ENCODE peak calls at places on chromosomes 13 and 19, in five cellular contexts. N is GM12891, E is K562, W is HepG2, F is H1. Q is an unnamed sample.

GRCh38 chr13:48297131-48297786 is 6.3 kb upstream of the RB1 start:
- DNase-seq in N (no peak), E (no peak), W (no peak), F (no peak), Q (no peak)

GRCh38 chr13:38970380-38971051 is 20.1 kb downstream of the STOML3 start:
- DNase-seq in N (no peak), E (no peak), W (no peak), F (no peak), Q (no peak)

GRCh38 chr19:48190288-48191284 is 20.1 kb downstream of the ZSWIM9 start:
- DNase-seq in N (no peak), E (peak), W (peak), F (peak), Q (peak)

GRCh38 chr19:46603195-46603637 is 2.1 kb downstream of the CALM3 start:
- DNase-seq in N (no peak), E (peak), W (peak), F (no peak), Q (no peak)

GRCh38 chr13:99766641-99767045 is 204.9 kb downstream of the ZIC5 start:
- DNase-seq in N (no peak), E (no peak), W (peak), F (peak), Q (no peak)

GRCh38 chr13:110231348-110232047 is 75.5 kb downstream of the COL4A1 start:
- DNase-seq in N (no peak), E (no peak), W (no peak), F (no peak), Q (no peak)

GRCh38 chr13:85665286-85665685 is 133.9 kb downstream of the SLITRK6 start:
- DNase-seq in N (no peak), E (no peak), W (no peak), F (no peak), Q (no peak)

GRCh38 chr19:39307822-39308530 is 11.8 kb downstream of the IFNL1 start:
- DNase-seq in N (no peak), E (no peak), W (no peak), F (peak), Q (no peak)

GRCh38 chr13:59391696-59392095 is 772.0 kb downstream of the DIAPH3 start:
- DNase-seq in N (peak), E (peak), W (peak), F (peak), Q (peak)

GRCh38 chr13:55302568-55302967 is 1838.2 kb upstream of the PRR20A start:
- DNase-seq in N (no peak), E (no peak), W (no peak), F (no peak), Q (no peak)

GRCh38 chr19:46009530-46010510 is 13.0 kb downstream of the PGLYRP1 start:
- DNase-seq in N (peak), E (peak), W (peak), F (peak), Q (peak)

GRCh38 chr19:12783849-12784393 is 7.4 kb upstream of the JUNB start:
- DNase-seq in N (no peak), E (peak), W (peak), F (no peak), Q (no peak)

GRCh38 chr19:47471733-47472457 is at the start of gene SLC8A2:
- DNase-seq in N (peak), E (peak), W (peak), F (peak), Q (no peak)

GRCh38 chr19:49869009-49869483 is 1.7 kb upstream of the PNKP start:
- DNase-seq in N (no peak), E (no peak), W (no peak), F (peak), Q (peak)

GRCh38 chr13:94309997-94310842 is 169.3 kb downstream of the DCT start:
- DNase-seq in N (no peak), E (no peak), W (no peak), F (no peak), Q (no peak)

GRCh38 chr19:5534787-5535586 is 32.8 kb downstream of the TINCR start:
- DNase-seq in N (no peak), E (peak), W (no peak), F (peak), Q (no peak)

GRCh38 chr19:658916-659839 is 3.8 kb downstream of the RNF126 start:
- DNase-seq in N (no peak), E (no peak), W (no peak), F (no peak), Q (no peak)

GRCh38 chr13:65292488-65292901 is 1937.6 kb downstream of the PCDH9 start:
- DNase-seq in N (no peak), E (no peak), W (no peak), F (no peak), Q (no peak)

GRCh38 chr19:10543420-10544241 is at the start of gene ATG4D:
- DNase-seq in N (peak), E (peak), W (peak), F (peak), Q (peak)

GRCh38 chr19:23314505-23315241 is 64.5 kb upstream of the ZNF724 start:
- DNase-seq in N (no peak), E (no peak), W (peak), F (no peak), Q (no peak)

GRCh38 chr19:41324921-41325639 is 15.1 kb downstream of the CCDC97 start:
- DNase-seq in N (no peak), E (peak), W (peak), F (peak), Q (no peak)

GRCh38 chr13:99975626-99976025 is 4.1 kb upstream of the ZIC5 start:
- DNase-seq in N (no peak), E (no peak), W (no peak), F (peak), Q (no peak)

GRCh38 chr19:4454952-4455738 is 2.4 kb downstream of the UBXN6 start:
- DNase-seq in N (peak), E (peak), W (no peak), F (no peak), Q (no peak)

GRCh38 chr19:12694641-12695040 is 1.8 kb downstream of the FBXW9 start:
- DNase-seq in N (no peak), E (no peak), W (no peak), F (no peak), Q (no peak)

DNA sequence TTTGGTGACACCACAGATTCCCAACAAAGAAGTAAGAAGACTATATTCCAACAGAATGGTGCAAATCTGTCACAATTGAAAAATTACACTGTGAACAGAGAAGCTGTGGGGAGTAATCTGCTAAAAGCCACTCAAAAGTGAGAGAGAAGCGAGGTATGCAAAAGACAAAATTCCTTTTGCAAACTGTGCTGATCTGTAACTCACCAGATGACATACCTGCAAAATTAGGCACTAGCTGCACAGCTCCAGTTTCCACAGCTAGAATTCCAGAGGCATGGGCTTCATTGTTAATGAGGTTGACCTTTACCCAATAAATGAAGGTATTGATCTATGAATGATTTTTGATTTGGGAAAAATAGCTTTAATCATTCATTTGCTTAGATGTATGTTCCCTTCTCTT is 85.0 kb downstream of the LACC1 start:
- DNase-seq in N (no peak), E (no peak), W (no peak), F (no peak), Q (no peak)
- TF ChIP-seq TAF1 in N (no peak), E (no peak), W (no peak), F (no peak), Q (no peak)

GRCh38 chr19:16585808-16586476 is 13.7 kb upstream of the SLC35E1 start:
- DNase-seq in N (no peak), E (no peak), W (no peak), F (no peak), Q (no peak)
- TF ChIP-seq POLR2A in N (peak), E (no peak), W (no peak), F (no peak), Q (peak)

DNA sequence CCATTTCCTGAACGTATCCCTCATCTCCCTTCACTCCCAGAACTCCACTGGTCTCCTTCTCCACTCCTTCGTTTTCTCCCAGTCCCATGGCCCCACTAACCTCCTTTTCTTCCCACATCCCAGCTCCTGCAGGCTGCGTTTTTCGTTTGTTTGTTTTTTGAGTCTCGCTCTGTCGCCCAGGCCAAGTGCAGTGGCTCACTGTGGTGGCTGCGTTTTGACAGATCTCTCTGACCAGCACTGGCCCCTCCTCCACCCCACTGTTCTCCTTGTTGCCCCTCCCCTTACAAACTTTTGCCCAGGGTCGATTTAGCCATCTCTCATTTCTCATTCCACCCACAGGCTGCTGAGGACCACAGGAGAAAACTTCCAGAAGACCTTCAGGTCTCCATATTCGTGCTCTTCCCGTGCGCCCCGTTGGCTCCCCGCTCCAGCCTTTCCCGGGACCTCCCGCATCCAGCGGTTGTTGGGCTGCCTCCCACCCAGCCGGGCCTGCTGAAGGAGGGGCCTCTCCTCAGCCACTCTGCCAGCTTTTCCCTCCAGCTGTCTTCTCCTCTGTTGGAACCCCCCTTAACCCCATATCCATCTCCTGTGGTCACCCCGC is 40.6 kb upstream of the GJB6 start:
- DNase-seq in N (no peak), E (no peak), W (no peak), F (no peak), Q (no peak)
- TF ChIP-seq TAF1 in N (no peak), E (no peak), W (no peak), F (no peak), Q (no peak)

DNA sequence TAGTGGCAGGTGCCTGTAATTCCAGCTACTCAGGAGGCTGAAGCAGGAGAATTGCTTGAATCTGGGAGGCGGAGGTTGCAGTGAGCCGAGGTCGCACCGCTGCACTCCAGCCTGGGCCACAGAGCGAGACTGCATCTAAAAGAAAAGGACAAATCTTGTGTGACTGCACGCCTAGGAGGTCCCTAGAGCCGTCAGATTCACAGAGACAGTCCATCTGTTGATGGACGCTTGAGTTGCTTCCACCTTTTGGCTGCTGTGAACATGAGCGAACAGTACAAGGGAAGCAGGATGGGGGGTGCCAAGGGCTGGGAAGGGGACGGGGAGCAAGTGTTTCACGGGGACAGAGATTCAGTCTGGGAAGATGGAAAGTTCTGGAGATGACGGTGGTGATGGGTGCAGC is 78.8 kb downstream of the GNG7 start:
- DNase-seq in N (no peak), E (no peak), W (no peak), F (no peak), Q (no peak)
- TF ChIP-seq POLR2A in N (no peak), E (no peak), W (no peak), F (no peak), Q (no peak)

GRCh38 chr19:34838753-34839431 is 65.9 kb upstream of the ZNF599 start:
- DNase-seq in N (no peak), E (no peak), W (peak), F (peak), Q (no peak)
- TF ChIP-seq TAF1 in N (no peak), E (no peak), W (no peak), F (no peak), Q (no peak)

GRCh38 chr19:34363930-34364329 is 1.1 kb upstream of the GPI start:
- DNase-seq in N (no peak), E (no peak), W (no peak), F (no peak), Q (no peak)

GRCh38 chr19:34363094-34363493 is 1.9 kb upstream of the GPI start:
- DNase-seq in N (no peak), E (peak), W (peak), F (no peak), Q (no peak)

GRCh38 chr19:34364462-34364829 is 550 bp upstream of the GPI start:
- DNase-seq in N (no peak), E (no peak), W (no peak), F (no peak), Q (no peak)

GRCh38 chr19:34365463-34366401 is 736 bp downstream of the GPI start:
- DNase-seq in N (peak), E (peak), W (no peak), F (peak), Q (peak)

GRCh38 chr19:34364830-34365462 is at the start of gene GPI:
- DNase-seq in N (peak), E (peak), W (peak), F (peak), Q (peak)
- TF ChIP-seq POLR2A in N (peak), E (peak), W (peak), F (peak), Q (peak)

GRCh38 chr19:17503240-17503639 is 8.2 kb upstream of the PGLS start:
- DNase-seq in N (no peak), E (no peak), W (no peak), F (no peak), Q (no peak)

GRCh38 chr19:17504456-17504855 is 7.0 kb upstream of the PGLS start:
- DNase-seq in N (no peak), E (no peak), W (no peak), F (no peak), Q (no peak)

GRCh38 chr19:17504030-17504429 is 7.4 kb upstream of the PGLS start:
- DNase-seq in N (no peak), E (no peak), W (no peak), F (no peak), Q (no peak)

GRCh38 chr19:17497149-17497798 is 14.2 kb upstream of the PGLS start:
- DNase-seq in N (no peak), E (no peak), W (no peak), F (no peak), Q (no peak)

DNA sequence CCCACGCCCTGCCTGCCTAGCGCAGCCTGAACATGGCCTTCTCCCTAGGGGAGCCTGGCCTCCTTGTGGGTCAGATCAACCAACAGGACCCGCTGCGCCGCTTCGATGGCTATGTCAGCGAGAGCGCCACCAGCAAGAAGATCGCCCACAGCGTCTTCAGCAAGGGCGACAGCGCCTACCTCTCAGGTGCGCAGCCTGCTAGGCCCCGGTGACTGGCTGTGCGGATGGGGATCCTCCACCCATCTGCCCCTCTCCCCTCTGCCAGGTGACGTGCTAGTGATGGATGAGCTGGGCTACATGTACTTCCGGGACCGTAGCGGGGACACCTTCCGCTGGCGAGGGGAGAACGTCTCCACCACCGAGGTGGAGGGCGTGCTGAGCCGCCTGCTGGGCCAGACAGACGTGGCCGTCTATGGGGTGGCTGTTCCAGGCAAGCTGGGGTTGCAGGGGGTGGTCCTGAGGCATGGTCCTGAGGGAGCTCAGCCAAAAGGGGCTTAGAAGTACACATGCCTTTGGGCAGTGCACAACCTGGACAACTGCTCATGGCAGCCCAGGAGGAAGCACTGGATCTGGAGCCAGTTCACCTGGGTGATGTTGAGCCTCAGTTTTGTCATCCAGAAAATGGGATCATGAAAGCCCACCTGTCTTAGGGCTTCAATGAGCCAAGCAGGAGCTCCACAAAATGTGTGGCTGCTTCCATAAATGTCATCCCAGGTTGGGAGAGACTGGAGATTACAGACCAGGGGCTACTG is 10.8 kb upstream of the PGLS start:
- DNase-seq in N (no peak), E (no peak), W (no peak), F (no peak), Q (no peak)
- TF ChIP-seq TAF1 in N (no peak), E (no peak), W (no peak), F (no peak), Q (no peak)

GRCh38 chr13:75760182-75760981 is 124.3 kb downstream of the LMO7 start:
- DNase-seq in N (no peak), E (no peak), W (peak), F (no peak), Q (no peak)
- TF ChIP-seq POLR2A in N (peak), E (no peak), W (peak), F (no peak), Q (no peak)

DNA sequence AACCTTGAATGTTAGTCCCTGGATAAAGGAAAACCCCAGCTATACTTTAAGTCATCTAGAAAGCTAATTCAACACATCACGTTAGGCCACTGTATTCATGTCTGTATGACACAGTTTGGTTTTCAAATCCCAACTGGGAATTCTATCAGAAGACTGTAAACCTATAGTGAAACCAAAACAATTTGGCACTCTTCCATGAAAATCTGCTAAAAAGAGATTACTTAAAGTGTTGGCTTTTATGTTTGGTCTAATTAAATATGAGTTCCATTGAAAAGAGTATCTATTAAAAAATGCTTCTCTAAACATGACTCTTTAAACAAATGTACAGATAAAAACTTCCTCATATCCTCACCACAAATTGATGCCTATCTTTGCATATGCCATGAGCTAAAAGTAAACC is 25.4 kb downstream of the PCDH9 start:
- DNase-seq in N (no peak), E (no peak), W (no peak), F (no peak), Q (no peak)
- TF ChIP-seq TAF1 in N (no peak), E (no peak), W (no peak), F (no peak), Q (no peak)

GRCh38 chr13:80083516-80084085 is 257.3 kb downstream of the SPRY2 start:
- DNase-seq in N (no peak), E (no peak), W (no peak), F (no peak), Q (no peak)

GRCh38 chr13:80083097-80083429 is 257.9 kb downstream of the SPRY2 start:
- DNase-seq in N (no peak), E (no peak), W (no peak), F (no peak), Q (no peak)

GRCh38 chr13:80084086-80084676 is 256.7 kb downstream of the SPRY2 start:
- DNase-seq in N (no peak), E (no peak), W (no peak), F (no peak), Q (no peak)

GRCh38 chr13:80082396-80083096 is 258.4 kb downstream of the SPRY2 start:
- DNase-seq in N (no peak), E (no peak), W (no peak), F (no peak), Q (no peak)

DNA sequence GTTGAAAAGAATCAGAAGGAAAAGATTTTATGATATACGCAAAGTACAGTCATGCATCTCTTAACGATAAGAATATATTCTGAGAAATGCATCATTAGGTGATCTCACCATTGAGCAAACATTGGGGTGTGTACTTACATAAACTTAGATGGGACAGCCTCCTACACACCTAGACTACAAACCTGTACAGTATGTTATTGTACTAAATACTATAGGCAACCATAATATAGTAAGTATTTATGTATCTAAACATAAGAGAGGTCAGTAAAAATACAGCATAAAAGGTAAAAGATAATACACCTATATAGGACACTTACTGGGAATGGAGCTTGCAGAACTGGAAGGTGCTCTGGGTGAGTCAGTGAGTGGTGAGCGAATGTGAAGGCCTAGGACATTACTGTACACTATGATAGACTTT is 254.6 kb downstream of the SPRY2 start:
- DNase-seq in N (no peak), E (no peak), W (no peak), F (no peak), Q (no peak)
- TF ChIP-seq POLR2A in N (no peak), E (no peak), W (no peak), F (no peak), Q (no peak)